ENCODE peak calls at places on chromosomes 12 and 14, in five cellular contexts. E is GM12878, Z is sigmoid colon, X is spleen, B is Panc1. R is an unnamed sample.

GRCh38 chr12:55699471-55700055 is 8.1 kb downstream of the ITGA7 start:
- DNase-seq in Z (peak; percentile 55), E (no peak), B (no peak), X (peak; percentile 55), R (no peak)

GRCh38 chr12:8011331-8011730 is 21.2 kb upstream of the FOXJ2 start:
- DNase-seq in Z (no peak), E (no peak), X (no peak), B (no peak), R (no peak)

GRCh38 chr12:117040496-117040895 is 58.7 kb downstream of the TESC start:
- DNase-seq in B (no peak), X (peak; percentile 65), E (no peak), Z (no peak), R (no peak)

GRCh38 chr12:75870878-75871277 is 160.7 kb downstream of the PHLDA1 start:
- DNase-seq in Z (no peak), B (no peak), X (no peak), E (no peak), R (no peak)

GRCh38 chr14:100614803-100615202 is 27.6 kb upstream of the BEGAIN start:
- DNase-seq in Z (no peak), B (no peak), E (no peak), X (no peak), R (no peak)

GRCh38 chr14:64628940-64629403 is 75.3 kb upstream of the PLEKHG3 start:
- DNase-seq in E (no peak), B (peak; percentile 15), X (no peak), Z (peak; percentile 87), R (no peak)

GRCh38 chr14:53127832-53128231 is 25.3 kb downstream of the DDHD1 start:
- DNase-seq in Z (no peak), B (no peak), E (no peak), X (no peak), R (no peak)

GRCh38 chr12:12819752-12820311 is 6.7 kb downstream of the DDX47 start:
- DNase-seq in Z (no peak), X (no peak), E (no peak), B (no peak), R (no peak)

GRCh38 chr14:29169408-29169807 is 402.8 kb downstream of the FOXG1 start:
- DNase-seq in Z (no peak), E (no peak), B (no peak), X (no peak), R (no peak)

GRCh38 chr12:104136577-104136976 is 1.4 kb downstream of the NFYB start:
- DNase-seq in E (no peak), Z (no peak), X (no peak), B (no peak), R (no peak)

GRCh38 chr12:121513464-121514183 is 67.2 kb downstream of the KDM2B start:
- DNase-seq in B (no peak), E (no peak), X (peak; percentile 81), Z (no peak), R (no peak)

GRCh38 chr12:104524026-104524425 is 67.3 kb downstream of the CHST11 start:
- DNase-seq in B (no peak), E (no peak), X (no peak), Z (no peak), R (no peak)

GRCh38 chr12:57250956-57251355 is at the start of gene STAC3:
- DNase-seq in Z (no peak), E (no peak), B (no peak), X (no peak), R (no peak)

DNA sequence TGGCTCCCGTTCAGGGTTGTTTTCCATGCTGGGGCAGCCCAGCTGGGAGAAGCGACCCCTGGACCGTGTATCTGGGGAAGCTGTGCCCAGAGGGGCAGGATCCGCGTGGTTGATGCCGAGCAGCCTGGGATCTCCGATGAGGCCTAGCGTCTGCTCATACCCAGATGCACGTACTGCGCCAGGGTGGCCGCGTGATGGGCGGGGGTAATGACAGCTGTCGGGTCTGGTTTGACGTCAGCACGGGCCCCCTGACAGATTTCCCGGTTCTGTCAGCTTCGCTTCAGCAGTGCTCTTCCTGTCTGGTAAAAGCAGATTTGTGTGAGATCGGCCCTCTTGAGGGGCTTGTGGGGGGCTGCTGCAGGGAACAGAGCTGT is 147.3 kb downstream of the TSPAN9 start:
- DNase-seq in B (no peak), Z (no peak), X (no peak), E (no peak), R (no peak)
- H3K4me1 ChIP-seq in B (no peaks in the 10 kb centered on the region), Z (peaks cover under 1% of the 10 kb centered on the region), X (peaks cover 26% of the 10 kb centered on the region), E (no peaks in the 10 kb centered on the region), R (peaks cover 12% of the 10 kb centered on the region)

GRCh38 chr12:123269395-123269892 is 2.2 kb downstream of the CDK2AP1 start:
- DNase-seq in B (no peak), Z (peak; percentile 88), X (peak; percentile 87), E (no peak), R (no peak)
- TF ChIP-seq CTCF in B (no peak), Z (no peak), X (no peak), E (no peak), R (no peak)

GRCh38 chr14:28023853-28024252 is 742.7 kb upstream of the FOXG1 start:
- DNase-seq in B (no peak), E (no peak), Z (no peak), X (no peak), R (no peak)

GRCh38 chr14:28020112-28020511 is 746.5 kb upstream of the FOXG1 start:
- DNase-seq in X (no peak), B (no peak), E (no peak), Z (no peak), R (no peak)
- TF ChIP-seq POLR2AphosphoS5 in X (no peak), B (no peak), E (no peak), Z (no peak), R (no peak)

GRCh38 chr12:46663297-46663696 is 162.5 kb downstream of the SLC38A4 start:
- DNase-seq in Z (no peak), E (no peak), B (no peak), X (no peak), R (no peak)
- H3K4me1 ChIP-seq in Z (peaks cover 35% of the 10 kb centered on the region), E (peaks cover 7% of the 10 kb centered on the region), B (peaks cover 66% of the 10 kb centered on the region), X (peaks cover 34% of the 10 kb centered on the region), R (peaks cover 48% of the 10 kb centered on the region)

DNA sequence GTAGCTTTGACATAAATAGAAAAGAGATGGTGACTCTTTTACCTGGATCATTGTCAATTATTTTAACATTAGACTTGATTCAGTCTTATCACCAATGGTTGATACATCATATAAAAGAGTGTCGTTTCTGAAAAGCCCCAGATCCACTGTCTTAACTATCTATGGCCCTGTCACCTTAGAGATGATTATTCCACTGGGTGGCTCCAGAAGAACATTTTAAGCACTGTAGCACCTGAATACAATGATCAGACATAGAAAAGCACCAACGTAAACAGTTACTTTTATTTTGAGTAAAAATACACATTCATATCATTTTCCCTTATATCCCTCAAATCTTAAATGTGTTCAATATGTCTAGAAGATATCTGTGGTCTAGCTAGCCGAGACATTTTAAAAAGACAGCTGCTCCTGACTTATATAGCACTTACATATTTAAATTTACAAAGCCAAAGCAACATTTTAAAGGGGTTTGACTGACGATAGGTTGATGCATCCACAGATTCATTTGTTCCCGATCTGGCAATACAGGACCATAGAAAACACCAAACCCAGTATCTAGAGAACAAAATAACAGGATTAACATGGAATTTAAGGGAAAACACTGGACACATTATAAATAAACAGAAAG is 32.9 kb downstream of the TSPAN8 start:
- DNase-seq in X (no peak), E (no peak), Z (no peak), B (no peak), R (no peak)
- TF ChIP-seq CTCF in X (no peak), E (no peak), Z (no peak), B (no peak), R (no peak)

DNA sequence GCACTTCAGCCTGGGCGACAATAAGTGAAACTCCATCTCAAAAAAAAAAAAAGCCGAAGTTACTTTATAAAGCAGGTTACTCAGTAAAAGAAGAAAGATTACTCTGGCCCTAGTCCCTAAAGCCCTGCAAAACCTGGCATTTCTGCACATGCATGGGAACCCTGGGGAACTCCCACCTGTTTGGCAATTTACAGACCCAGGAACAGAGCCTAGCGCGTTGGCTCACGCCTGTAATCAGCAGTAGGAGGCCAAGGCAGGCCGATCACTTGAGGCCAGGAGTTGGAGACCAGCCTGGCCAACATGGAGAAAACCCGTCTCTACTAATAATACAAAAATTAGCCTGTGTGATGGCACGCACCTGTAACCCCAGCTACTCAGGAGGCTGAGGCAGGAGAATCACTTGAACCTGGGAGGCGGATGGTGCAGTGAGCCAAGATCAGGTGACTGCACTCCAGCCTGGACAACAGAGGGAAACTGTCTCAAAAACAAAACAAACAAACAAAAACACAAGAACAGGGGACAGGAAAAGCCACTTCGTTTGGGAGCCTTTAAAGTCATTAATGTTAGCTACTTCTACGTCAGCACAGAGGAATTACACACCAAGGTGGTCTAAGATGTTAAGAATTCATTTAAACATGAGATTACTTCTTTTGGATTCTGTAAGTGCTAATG is 34.1 kb upstream of the SPTSSA start:
- DNase-seq in B (no peak), X (no peak), E (no peak), Z (peak; percentile 78), R (peak; percentile 91)
- TF ChIP-seq POLR2AphosphoS5 in B (no peak), X (no peak), E (no peak), Z (peak; percentile 18), R (no peak)

GRCh38 chr14:95252219-95252618 is 67.5 kb downstream of the CLMN start:
- DNase-seq in X (no peak), E (no peak), Z (no peak), B (no peak), R (no peak)
- H3K4me1 ChIP-seq in X (peaks cover 16% of the 10 kb centered on the region), E (peaks cover 20% of the 10 kb centered on the region), Z (no peaks in the 10 kb centered on the region), B (peaks cover 39% of the 10 kb centered on the region), R (peaks cover 22% of the 10 kb centered on the region)